ENCODE peak calls at places on chromosomes 3 and 15, in nine cellular contexts. E, N, M, G, J, O, Q, C and R are unnamed samples.

GRCh38 chr3:142925140-142925539 is 36.3 kb upstream of the PCOLCE2 start:
- DNase-seq in E (no peak), N (no peak), M (no peak), G (no peak), J (no peak), O (peak), Q (no peak), C (no peak), R (no peak)

GRCh38 chr15:65752151-65752700 is 39.9 kb downstream of the DENND4A start:
- DNase-seq in E (no peak), N (no peak), M (peak), G (peak), J (no peak), O (no peak), Q (no peak), C (no peak), R (no peak)

GRCh38 chr15:101530224-101530958 is 40.9 kb upstream of the PCSK6 start:
- DNase-seq in E (peak), N (no peak), M (no peak), G (no peak), J (no peak), O (no peak), Q (no peak), C (no peak), R (no peak)

GRCh38 chr3:38095687-38096483 is 41.0 kb downstream of the ACAA1 start:
- DNase-seq in E (no peak), N (no peak), M (no peak), G (no peak), J (no peak), O (no peak), Q (no peak), C (no peak), R (no peak)

GRCh38 chr3:48897401-48898376 is 993 bp downstream of the SLC25A20 start:
- DNase-seq in E (peak), N (no peak), M (no peak), G (no peak), J (no peak), O (no peak), Q (no peak), C (no peak), R (peak)

GRCh38 chr15:78061963-78062427 is 15.5 kb downstream of the TBC1D2B start:
- DNase-seq in E (no peak), N (peak), M (peak), G (peak), J (peak), O (peak), Q (no peak), C (peak), R (no peak)

GRCh38 chr3:44136421-44136820 is 105.3 kb upstream of the TOPAZ1 start:
- DNase-seq in E (no peak), N (no peak), M (no peak), G (no peak), J (peak), O (peak), Q (no peak), C (no peak), R (peak)

GRCh38 chr3:44439499-44440295 is 37.8 kb downstream of the ZNF445 start:
- DNase-seq in E (peak), N (no peak), M (peak), G (peak), J (peak), O (no peak), Q (no peak), C (peak), R (no peak)

GRCh38 chr3:137692803-137693431 is 71.2 kb upstream of the SOX14 start:
- DNase-seq in E (no peak), N (peak), M (no peak), G (peak), J (peak), O (peak), Q (no peak), C (no peak), R (peak)

GRCh38 chr3:45604066-45604465 is 9.5 kb downstream of the LIMD1 start:
- DNase-seq in E (no peak), N (no peak), M (no peak), G (no peak), J (no peak), O (no peak), Q (no peak), C (no peak), R (no peak)

GRCh38 chr3:9855594-9855993 is 11.8 kb upstream of the RPUSD3 start:
- DNase-seq in E (no peak), N (peak), M (no peak), G (no peak), J (no peak), O (no peak), Q (no peak), C (no peak), R (no peak)

GRCh38 chr3:142237891-142238290 is 12.5 kb upstream of the GK5 start:
- DNase-seq in E (no peak), N (no peak), M (peak), G (peak), J (no peak), O (peak), Q (no peak), C (no peak), R (no peak)

GRCh38 chr3:37481986-37482385 is 307.6 kb upstream of the LRRFIP2 start:
- DNase-seq in E (no peak), N (no peak), M (no peak), G (no peak), J (no peak), O (no peak), Q (no peak), C (no peak), R (no peak)

DNA sequence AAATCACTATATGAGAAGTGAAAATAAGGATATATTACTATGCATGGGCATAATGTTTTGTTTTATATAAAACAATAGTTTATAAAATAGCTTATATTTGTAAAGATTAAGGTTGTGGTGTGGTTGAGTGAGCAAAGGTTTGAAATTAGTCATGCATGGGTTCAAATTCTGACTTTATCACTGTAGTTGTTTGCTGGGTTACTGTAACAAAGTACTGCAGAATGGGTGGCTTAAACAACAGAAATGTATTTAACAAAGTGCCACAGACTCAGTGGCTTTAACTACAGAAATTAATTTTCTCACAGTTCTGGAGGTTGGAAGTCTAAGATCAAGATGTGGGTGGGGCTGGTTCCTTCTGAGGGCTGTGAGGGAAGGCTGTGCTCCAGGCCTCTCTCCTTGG is 184.8 kb upstream of the THRB start:
- DNase-seq in E (no peak), N (no peak), M (no peak), G (no peak), J (no peak), O (no peak), Q (no peak), C (no peak), R (no peak)
- H3K4me3 ChIP-seq in E (no peak), N (no peak), M (no peak), G (no peak), J (no peak), O (no peak), Q (no peak), C (no peak), R (no peak)

GRCh38 chr3:180990494-180990893 is 958 bp upstream of the DNAJC19 start:
- DNase-seq in E (no peak), N (no peak), M (no peak), G (no peak), J (no peak), O (no peak), Q (no peak), C (no peak), R (no peak)
- H3K4me3 ChIP-seq in E (peak), N (peak), M (peak), G (peak), J (peak), O (peak), Q (peak), C (peak), R (peak)

GRCh38 chr3:26064297-26064696 is 274.4 kb downstream of the OXSM start:
- DNase-seq in E (no peak), N (no peak), M (no peak), G (no peak), J (no peak), O (no peak), Q (no peak), C (no peak), R (no peak)

GRCh38 chr3:26061947-26062346 is 272.1 kb downstream of the OXSM start:
- DNase-seq in E (no peak), N (no peak), M (no peak), G (no peak), J (no peak), O (no peak), Q (no peak), C (no peak), R (peak)

GRCh38 chr3:26058774-26059455 is 269.0 kb downstream of the OXSM start:
- DNase-seq in E (no peak), N (no peak), M (no peak), G (no peak), J (no peak), O (no peak), Q (no peak), C (no peak), R (no peak)
- H3K4me3 ChIP-seq in E (no peak), N (no peak), M (no peak), G (no peak), J (no peak), O (no peak), Q (no peak), C (no peak), R (no peak)

DNA sequence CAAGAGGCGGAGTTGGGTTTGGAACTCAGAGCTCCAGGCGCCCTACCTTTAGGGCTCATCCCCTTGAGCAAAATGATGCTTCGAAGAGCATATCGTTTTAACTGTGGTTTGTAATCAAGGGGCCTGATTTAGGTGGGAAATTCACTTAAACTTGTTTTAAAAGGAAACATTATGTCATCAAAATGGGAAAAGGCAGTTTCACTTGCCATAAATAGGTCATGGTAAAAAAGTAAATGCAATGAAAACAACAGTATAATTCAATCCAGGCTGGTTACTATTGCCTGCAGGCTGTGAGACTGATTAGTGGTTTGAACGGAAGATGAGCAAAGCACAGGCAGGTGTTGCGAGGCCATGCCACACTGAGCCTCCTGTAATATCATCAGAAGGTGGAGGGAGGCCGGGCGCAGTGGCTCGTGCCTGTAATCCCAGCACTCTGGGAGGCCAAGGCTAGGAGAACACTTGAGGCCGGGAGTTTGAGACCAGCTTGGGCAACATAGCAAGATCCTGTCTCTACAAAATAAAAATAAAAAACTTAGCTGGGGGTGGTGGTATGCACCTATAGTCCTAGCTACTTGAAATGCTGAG is 2.1 kb downstream of the HDAC11 start:
- DNase-seq in E (no peak), N (no peak), M (no peak), G (no peak), J (no peak), O (no peak), Q (no peak), C (peak), R (peak)
- H3K4me3 ChIP-seq in E (no peak), N (no peak), M (no peak), G (no peak), J (no peak), O (no peak), Q (no peak), C (no peak), R (no peak)